ENCODE peak calls at places on chromosomes 6 and 20, in eight cellular contexts. A, W, G, K, L, X, P and Y are unnamed samples.

GRCh38 chr6:2178125-2178524 is 67.3 kb downstream of the GMDS start:
- DNase-seq in P (no peak), K (no peak), L (no peak), X (no peak), G (no peak), A (no peak), W (no peak), Y (no peak)

GRCh38 chr20:14919473-14920157 is 582.2 kb upstream of the FLRT3 start:
- DNase-seq in P (no peak), X (no peak), W (peak), K (no peak), G (no peak), A (peak), L (peak), Y (peak)

GRCh38 chr20:62824476-62825287 is 7.8 kb downstream of the COL9A3 start:
- DNase-seq in W (no peak), L (peak), X (peak), P (peak), K (no peak), G (peak), A (no peak), Y (no peak)

GRCh38 chr6:96716221-96716620 is 121.1 kb downstream of the GPR63 start:
- DNase-seq in W (no peak), L (no peak), G (peak), A (no peak), P (no peak), K (no peak), X (no peak), Y (no peak)

GRCh38 chr20:14609328-14610221 is 272.2 kb upstream of the FLRT3 start:
- DNase-seq in K (no peak), A (no peak), X (no peak), L (no peak), P (no peak), G (no peak), W (no peak), Y (no peak)

GRCh38 chr6:82741325-82741995 is 324.2 kb downstream of the UBE3D start:
- DNase-seq in W (peak), G (no peak), K (no peak), L (no peak), P (no peak), X (no peak), A (peak), Y (peak)

GRCh38 chr6:73180718-73181619 is 44.3 kb downstream of the KHDC1L start:
- DNase-seq in P (peak), X (peak), L (peak), G (peak), A (peak), W (peak), K (no peak), Y (peak)

GRCh38 chr20:49615401-49616153 is 47.6 kb upstream of the PTGIS start:
- DNase-seq in W (no peak), A (peak), K (peak), G (no peak), P (no peak), X (no peak), L (peak), Y (no peak)

GRCh38 chr6:128712898-128713297 is 170.0 kb upstream of the LAMA2 start:
- DNase-seq in X (no peak), K (no peak), P (no peak), L (no peak), W (peak), G (no peak), A (peak), Y (peak)

GRCh38 chr6:90315354-90315960 is 18.8 kb upstream of the BACH2 start:
- DNase-seq in A (no peak), G (no peak), K (no peak), X (peak), L (no peak), P (no peak), W (no peak), Y (no peak)

GRCh38 chr6:31920803-31921202 is 6.7 kb upstream of the C2 start:
- DNase-seq in W (no peak), X (no peak), K (no peak), A (no peak), G (peak), L (no peak), P (no peak), Y (no peak)

GRCh38 chr6:106906227-106906626 is 68.3 kb downstream of the CD24 start:
- DNase-seq in P (no peak), L (no peak), K (no peak), W (no peak), X (no peak), G (no peak), A (no peak), Y (no peak)

GRCh38 chr20:9916776-9917175 is 77.9 kb upstream of the PAK5 start:
- DNase-seq in P (no peak), W (no peak), L (no peak), X (no peak), G (no peak), A (no peak), K (no peak), Y (no peak)

GRCh38 chr6:150152891-150153876 is 10.3 kb downstream of the PPP1R14C start:
- DNase-seq in P (no peak), L (no peak), A (no peak), X (no peak), G (no peak), W (peak), K (no peak), Y (no peak)

GRCh38 chr6:121780325-121781313 is 345.2 kb downstream of the GJA1 start:
- DNase-seq in X (no peak), K (peak), A (peak), L (peak), W (peak), P (no peak), G (peak), Y (no peak)

GRCh38 chr6:39041072-39041471 is 7.5 kb upstream of the GLP1R start:
- DNase-seq in A (no peak), W (no peak), X (no peak), G (no peak), K (no peak), L (no peak), P (no peak), Y (no peak)

GRCh38 chr6:165308926-165309731 is at the start of gene C6orf118:
- DNase-seq in G (peak), W (peak), X (no peak), K (peak), P (peak), A (peak), L (peak), Y (peak)

GRCh38 chr6:163127587-163127986 is 286.9 kb upstream of the QKI start:
- DNase-seq in G (no peak), L (no peak), K (no peak), A (no peak), P (no peak), X (no peak), W (no peak), Y (no peak)

GRCh38 chr6:159053781-159054398 is 9.1 kb upstream of the TAGAP start:
- DNase-seq in X (no peak), L (no peak), P (no peak), K (no peak), A (no peak), G (peak), W (no peak), Y (no peak)

GRCh38 chr6:11324453-11325023 is 92.1 kb upstream of the NEDD9 start:
- DNase-seq in P (no peak), W (no peak), G (peak), L (no peak), K (no peak), X (no peak), A (no peak), Y (peak)

GRCh38 chr20:36629719-36630340 is 16.2 kb downstream of the SLA2 start:
- DNase-seq in K (no peak), W (no peak), G (peak), P (no peak), L (no peak), A (no peak), X (no peak), Y (peak)

GRCh38 chr6:29976588-29977424 is 34.5 kb downstream of the HLA-A start:
- DNase-seq in P (peak), A (peak), L (peak), X (peak), W (peak), K (peak), G (peak), Y (peak)

GRCh38 chr6:110509617-110510231 is 33.3 kb upstream of the SLC22A16 start:
- DNase-seq in P (no peak), G (peak), A (peak), W (peak), X (no peak), K (no peak), L (no peak), Y (peak)

GRCh38 chr6:90820436-90820835 is 233.6 kb upstream of the MAP3K7 start:
- DNase-seq in X (no peak), P (no peak), A (no peak), K (no peak), G (no peak), W (no peak), L (no peak), Y (no peak)

GRCh38 chr20:61654726-61655125 is 402.7 kb downstream of the CDH4 start:
- DNase-seq in P (no peak), L (no peak), W (no peak), K (no peak), X (no peak), G (no peak), A (no peak), Y (no peak)

GRCh38 chr20:25289886-25290597 is 42.2 kb downstream of the PYGB start:
- DNase-seq in X (no peak), A (no peak), G (no peak), P (no peak), K (no peak), W (no peak), L (no peak), Y (no peak)

GRCh38 chr20:62632575-62632974 is 9.7 kb upstream of the SLCO4A1 start:
- DNase-seq in W (no peak), X (no peak), A (no peak), G (no peak), L (no peak), K (no peak), P (no peak), Y (no peak)

GRCh38 chr6:156839591-156840001 is 62.4 kb downstream of the ARID1B start:
- DNase-seq in L (peak), P (no peak), X (no peak), K (no peak), W (peak), G (no peak), A (no peak), Y (peak)

GRCh38 chr6:99219788-99220187 is 129.7 kb downstream of the FAXC start:
- DNase-seq in P (peak), W (no peak), K (no peak), L (peak), G (no peak), X (no peak), A (peak), Y (no peak)

GRCh38 chr6:151617539-151617938 is 123.7 kb downstream of the CCDC170 start:
- DNase-seq in K (no peak), G (no peak), W (peak), X (no peak), L (no peak), P (no peak), A (no peak), Y (no peak)